ENCODE peak calls at places on chromosomes 11 and 22, in seven cellular contexts. H is HCT116, Z is thyroid gland, X is heart right ventricle, B is body of pancreas, Q is neuronal stem cell, M is kidney. R is an unnamed sample.

GRCh38 chr11:113242767-113243397 is 71.5 kb upstream of the TTC12 start:
- DNase-seq in H (no peak), M (no peak), Z (no peak), X (no peak), Q (no peak), B (no peak), R (no peak)

GRCh38 chr11:451738-452137 is 1.7 kb downstream of the PTDSS2 start:
- DNase-seq in H (no peak), M (peak; percentile 79), X (no peak), Q (no peak), Z (no peak), B (no peak), R (no peak)

GRCh38 chr11:69877235-69877634 is 58.0 kb upstream of the FGF3 start:
- DNase-seq in X (no peak), Q (no peak), B (no peak), M (peak; percentile 38), Z (no peak), H (no peak), R (no peak)

GRCh38 chr11:113173023-113173594 is 141.3 kb upstream of the TTC12 start:
- DNase-seq in B (no peak), M (no peak), X (no peak), Z (no peak), Q (no peak), H (no peak), R (no peak)

GRCh38 chr11:6505577-6506240 is 8.6 kb downstream of the DNHD1 start:
- DNase-seq in M (no peak), Q (no peak), H (peak; percentile 40), B (no peak), Z (no peak), X (peak; percentile 14), R (no peak)

GRCh38 chr22:37943471-37944198 is 9.8 kb downstream of the C22orf23 start:
- DNase-seq in B (no peak), H (no peak), Q (no peak), X (no peak), Z (peak; percentile 36), M (peak; percentile 70), R (no peak)

GRCh38 chr11:100753144-100753543 is 66.1 kb downstream of the ARHGAP42 start:
- DNase-seq in X (no peak), Q (no peak), B (no peak), H (no peak), Z (peak; percentile 19), M (no peak), R (no peak)

GRCh38 chr11:117315285-117316196 is 515 bp downstream of the BACE1 start:
- DNase-seq in M (peak; percentile 73), Q (no peak), Z (peak; percentile 14), B (peak; percentile 21), H (no peak), X (no peak), R (peak; percentile 58)

GRCh38 chr22:44351037-44351436 is 38.3 kb upstream of the SHISAL1 start:
- DNase-seq in X (no peak), Z (no peak), Q (no peak), B (no peak), M (no peak), H (no peak), R (no peak)

GRCh38 chr22:44353063-44353440 is 40.3 kb upstream of the SHISAL1 start:
- DNase-seq in H (no peak), Q (no peak), Z (no peak), M (peak; percentile 46), B (no peak), X (no peak), R (peak; percentile 2)

GRCh38 chr22:44354288-44354687 is 41.5 kb upstream of the SHISAL1 start:
- DNase-seq in Q (no peak), H (no peak), X (no peak), B (no peak), M (peak; percentile 43), Z (no peak), R (peak; percentile 26)

GRCh38 chr22:44352378-44353062 is 39.8 kb upstream of the SHISAL1 start:
- DNase-seq in Z (no peak), B (no peak), X (no peak), H (no peak), M (peak; percentile 57), Q (no peak), R (peak; percentile 8)

GRCh38 chr22:44351685-44352377 is 39.1 kb upstream of the SHISAL1 start:
- DNase-seq in Z (no peak), Q (no peak), X (no peak), H (no peak), M (peak; percentile 53), B (no peak), R (no peak)
- H3K4me3 ChIP-seq in Z (no peak overlapping the region), Q (no peak overlapping the region), X (no peak overlapping the region), H (no peak overlapping the region), M (no peak overlapping the region), B (no peak overlapping the region), R (no peak overlapping the region)

GRCh38 chr22:31627223-31627731 is 34.7 kb downstream of the PISD start:
- DNase-seq in Z (no peak), H (no peak), X (no peak), Q (no peak), B (peak; percentile 33), M (no peak), R (no peak)
- H3K27ac ChIP-seq in Z (peak overlapping the region; percentile 85), H (no peak overlapping the region), X (no peak overlapping the region), Q (no peak overlapping the region), B (peak overlapping the region; percentile 1), M (peak overlapping the region; percentile 3), R (peak overlapping the region; percentile 50)

DNA sequence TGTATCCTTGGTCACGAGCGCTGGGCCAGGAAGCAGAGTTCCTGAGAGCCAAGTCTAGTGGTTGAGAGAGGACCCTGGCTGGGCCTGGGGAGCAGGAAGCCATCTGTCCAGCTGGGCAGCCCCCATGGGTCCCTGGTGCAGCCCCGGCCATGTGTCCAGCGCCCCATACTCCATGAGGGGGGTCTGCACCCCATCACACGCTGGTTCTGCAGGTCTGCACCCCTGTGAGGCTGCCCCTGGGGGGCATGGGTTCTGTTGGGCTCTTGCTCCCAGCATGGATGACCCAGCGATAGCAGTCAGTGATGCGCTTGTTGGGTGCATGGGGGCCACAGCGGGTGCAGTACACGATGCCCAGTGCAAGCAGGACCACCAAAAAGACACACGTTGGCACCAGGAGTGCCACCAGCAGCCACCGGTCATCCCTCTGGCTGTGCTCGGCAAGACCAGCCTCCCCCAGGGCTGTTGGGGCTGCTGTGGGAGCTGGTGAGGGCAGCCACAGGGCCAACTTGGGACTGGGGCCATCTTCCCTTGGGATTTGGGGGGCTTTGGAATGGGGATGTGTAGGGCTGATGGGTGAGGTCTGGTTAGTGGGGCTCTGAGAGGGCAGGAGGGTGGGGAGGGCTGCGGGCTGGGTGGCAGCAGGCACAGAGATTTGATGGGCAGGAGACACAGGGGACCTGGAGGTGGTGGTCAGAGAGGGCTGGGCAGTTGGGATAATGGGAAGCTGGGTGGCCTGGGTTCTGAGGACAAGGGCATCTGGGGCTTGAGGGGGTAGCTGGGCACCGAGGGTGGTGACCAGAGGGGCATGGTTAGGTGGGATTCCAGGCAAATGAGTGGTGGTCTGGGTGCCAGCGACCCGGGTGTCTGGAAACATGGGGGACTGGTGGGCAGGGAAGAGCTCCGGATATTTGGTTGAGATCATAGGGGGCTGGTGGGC is 2.0 kb downstream of the CD248 start:
- DNase-seq in M (peak; percentile 73), Z (no peak), H (no peak), Q (no peak), X (no peak), B (no peak), R (peak; percentile 57)
- H3K4me3 ChIP-seq in M (peak overlapping the region; percentile 53), Z (no peak overlapping the region), H (no peak overlapping the region), Q (no peak overlapping the region), X (peak overlapping the region; percentile 60), B (no peak overlapping the region), R (peak overlapping the region; percentile 69)

DNA sequence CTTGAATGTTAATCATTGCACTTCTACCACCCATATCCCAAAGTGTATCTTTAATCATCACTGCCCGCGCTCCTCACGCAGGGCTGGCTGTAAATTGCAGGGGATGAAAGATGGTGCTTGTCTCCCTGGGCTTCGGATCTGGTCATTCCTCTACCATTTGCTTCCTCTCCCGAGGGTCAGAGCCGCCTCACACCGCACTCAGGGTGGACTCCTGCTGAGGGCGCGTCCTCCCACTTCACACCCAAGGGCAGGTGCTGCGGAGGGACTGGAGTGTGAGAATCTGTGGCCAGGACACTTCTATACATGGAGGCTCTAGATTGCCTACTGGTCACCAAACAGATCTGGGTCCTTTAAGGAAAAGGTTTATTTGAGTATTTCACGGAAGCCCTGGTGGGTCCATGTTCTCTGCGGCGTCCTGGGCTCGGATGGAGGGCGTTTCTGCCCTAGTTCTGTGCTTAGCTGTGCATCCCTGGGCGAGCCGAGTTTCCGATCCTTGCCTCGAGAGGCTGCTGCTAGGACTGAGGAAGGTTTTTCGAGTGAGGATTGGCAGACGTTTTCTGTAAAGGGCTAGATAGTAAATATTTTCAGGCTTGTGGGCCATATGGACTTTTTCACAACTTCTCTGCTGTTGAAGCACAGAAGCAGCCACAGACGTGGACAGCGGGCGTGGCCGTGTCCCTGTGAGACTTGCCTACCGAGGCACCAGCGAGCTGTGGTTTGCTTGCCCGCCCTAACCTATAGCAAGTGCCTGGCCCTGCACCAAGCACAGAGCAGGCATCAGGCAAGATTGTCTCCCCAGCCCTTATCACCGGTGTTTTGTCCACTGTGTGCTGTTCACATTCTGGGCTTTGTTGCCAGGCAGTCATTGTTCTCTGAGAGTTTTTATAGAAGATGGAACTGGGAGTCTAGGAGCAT is 279.0 kb downstream of the TBC1D22A start:
- DNase-seq in M (peak; percentile 62), B (no peak), H (no peak), X (no peak), Q (no peak), Z (no peak), R (no peak)
- H3K27ac ChIP-seq in M (no peak overlapping the region), B (no peak overlapping the region), H (no peak overlapping the region), X (no peak overlapping the region), Q (no peak overlapping the region), Z (no peak overlapping the region), R (no peak overlapping the region)

R was measured in psoas muscle.